ENCODE peak calls at places on chromosomes 1 and 21, in five cellular contexts. U is K562, I is HL-60, D is HepG2, H is SK-N-SH. Z is an unnamed sample.

GRCh38 chr1:101407505-101408211 is 170.8 kb downstream of the S1PR1 start:
- DNase-seq in U (no peak), I (no peak), D (no peak), H (peak; percentile 13), Z (peak; percentile 100)

GRCh38 chr1:150836129-150836773 is 28.2 kb upstream of the CTSK start:
- DNase-seq in U (no peak), I (no peak), D (no peak), H (no peak), Z (peak; percentile 20)

GRCh38 chr1:155297431-155297830 is 3.8 kb downstream of the PKLR start:
- DNase-seq in U (no peak), I (no peak), D (no peak), H (no peak), Z (no peak)

GRCh38 chr1:98962156-98962555 is 42.5 kb downstream of the PLPPR5 start:
- DNase-seq in U (no peak), I (no peak), D (no peak), H (no peak), Z (no peak)

GRCh38 chr1:117824612-117825011 is 104.8 kb downstream of the GDAP2 start:
- DNase-seq in U (no peak), I (no peak), D (no peak), H (no peak), Z (no peak)

GRCh38 chr1:32685498-32685897 is 17.1 kb downstream of the SYNC start:
- DNase-seq in U (no peak), I (no peak), D (no peak), H (no peak), Z (no peak)

GRCh38 chr1:210201671-210202070 is 30.9 kb upstream of the SERTAD4 start:
- DNase-seq in U (no peak), I (no peak), D (no peak), H (no peak), Z (no peak)

GRCh38 chr21:39137248-39138186 is 45.7 kb downstream of the PSMG1 start:
- DNase-seq in U (peak; percentile 72), I (peak; percentile 9), D (peak; percentile 43), H (peak; percentile 56), Z (no peak)

GRCh38 chr1:205313681-205314308 is 7.8 kb downstream of the NUAK2 start:
- DNase-seq in U (no peak), I (peak; percentile 39), D (no peak), H (no peak), Z (peak; percentile 48)
- TF ChIP-seq GABPA in U (no peak), I (no peak), D (no peak), H (no peak), Z (no peak)

GRCh38 chr1:38789498-38790169 is 69.9 kb downstream of the RRAGC start:
- DNase-seq in U (peak; percentile 71), I (peak; percentile 17), D (peak; percentile 5), H (peak; percentile 61), Z (no peak)
- TF ChIP-seq REST in U (no peak), I (no peak), D (no peak), H (no peak), Z (no peak)

GRCh38 chr1:3312894-3313578 is 141.4 kb upstream of the ARHGEF16 start:
- DNase-seq in U (peak; percentile 81), I (peak; percentile 7), D (peak; percentile 65), H (no peak), Z (no peak)
- TF ChIP-seq GABPA in U (peak; percentile 43), I (no peak), D (no peak), H (no peak), Z (no peak)

GRCh38 chr1:159992161-159992560 is 38.1 kb upstream of the SLAMF9 start:
- DNase-seq in U (no peak), I (no peak), D (no peak), H (no peak), Z (no peak)

GRCh38 chr1:159991513-159991912 is 37.5 kb upstream of the SLAMF9 start:
- DNase-seq in U (no peak), I (peak; percentile 54), D (peak; percentile 7), H (no peak), Z (no peak)

GRCh38 chr1:159996653-159997052 is 35.1 kb downstream of the PIGM start:
- DNase-seq in U (no peak), I (no peak), D (no peak), H (no peak), Z (no peak)

GRCh38 chr1:159993911-159994310 is 37.9 kb downstream of the PIGM start:
- DNase-seq in U (no peak), I (no peak), D (no peak), H (no peak), Z (no peak)

GRCh38 chr1:159994896-159995295 is 36.9 kb downstream of the PIGM start:
- DNase-seq in U (no peak), I (no peak), D (no peak), H (no peak), Z (no peak)
- TF ChIP-seq REST in U (no peak), I (no peak), D (no peak), H (no peak), Z (no peak)

GRCh38 chr1:196078691-196079090 is 529.5 kb downstream of the KCNT2 start:
- DNase-seq in U (peak; percentile 20), I (no peak), D (no peak), H (no peak), Z (no peak)
- TF ChIP-seq GABPA in U (no peak), I (no peak), D (no peak), H (no peak), Z (no peak)

DNA sequence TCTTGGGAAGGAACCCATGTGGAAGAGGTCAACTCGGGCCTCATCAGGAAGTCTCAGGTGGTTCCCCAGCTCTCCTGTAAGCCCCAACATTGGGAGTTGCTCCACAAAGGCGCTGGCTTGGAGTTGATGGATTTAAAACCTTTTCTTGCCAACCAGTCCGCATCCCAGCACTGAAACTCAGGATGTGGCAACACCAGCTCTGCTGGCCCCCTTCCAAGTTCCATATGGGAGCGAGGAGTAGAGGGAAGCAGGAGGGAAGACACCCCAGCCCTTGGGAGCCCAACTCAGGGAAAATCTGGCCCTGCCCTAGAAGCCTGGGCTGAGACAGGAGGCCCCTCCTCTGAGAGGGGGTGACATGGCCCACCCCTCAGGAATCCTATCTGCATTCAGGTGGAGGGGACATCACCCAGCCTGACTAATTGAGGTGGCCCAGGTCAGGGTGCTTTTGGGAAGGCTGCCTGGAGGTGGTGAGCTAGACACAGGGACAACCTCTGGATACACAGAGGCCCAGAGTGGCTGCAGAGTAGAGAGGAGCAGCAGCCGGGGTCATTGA is 33.1 kb upstream of the DMBX1 start:
- DNase-seq in U (no peak), I (no peak), D (no peak), H (no peak), Z (no peak)
- TF ChIP-seq REST in U (no peak), I (no peak), D (no peak), H (no peak), Z (no peak)

GRCh38 chr21:32413697-32414578 is 1.4 kb downstream of the EVA1C start:
- DNase-seq in U (no peak), I (no peak), D (no peak), H (no peak), Z (no peak)
- TF ChIP-seq GABPA in U (no peak), I (no peak), D (no peak), H (no peak), Z (no peak)

Z was measured in GM12878.